ENCODE peak calls at places on chromosomes 7 and 10, in ten cellular contexts. I is left ventricle myocardium inferior; Q is psoas muscle; Y is effector memory CD4-positive, alpha-beta T cell; S is right atrium auricular region; B is stomach; J is thyroid gland; C is caudate nucleus; D is tibial nerve; U is AG04450. Z is an unnamed sample.

GRCh38 chr10:104842704-104843103 is 201.6 kb downstream of the SORCS3 start:
- DNase-seq in Q (no peak), I (no peak), J (no peak), D (no peak), B (no peak), Y (no peak), U (no peak), S (no peak), C (no peak), Z (no peak)

GRCh38 chr7:116953372-116953726 is at the start of gene ST7:
- DNase-seq in B (peak; percentile 63), J (peak; percentile 59), D (no peak), I (peak; percentile 51), Q (peak; percentile 86), Y (peak; percentile 44), U (no peak), S (peak; percentile 67), C (peak; percentile 24), Z (peak; percentile 63)

GRCh38 chr10:132375795-132376297 is 21.2 kb upstream of the PWWP2B start:
- DNase-seq in Q (no peak), I (no peak), S (no peak), U (no peak), Y (no peak), B (no peak), J (no peak), D (no peak), C (no peak), Z (no peak)

GRCh38 chr7:81333536-81333935 is 414.7 kb upstream of the SEMA3C start:
- DNase-seq in I (no peak), S (no peak), U (no peak), D (no peak), B (no peak), J (no peak), Y (no peak), C (no peak), Q (no peak), Z (no peak)

GRCh38 chr10:84256510-84257342 is 11.9 kb downstream of the RGR start:
- DNase-seq in B (peak; percentile 47), Q (peak; percentile 76), I (peak; percentile 58), C (peak; percentile 17), Y (no peak), J (peak; percentile 52), U (no peak), D (peak; percentile 30), S (peak; percentile 68), Z (peak; percentile 59)

GRCh38 chr7:37352974-37353948 is 95.4 kb downstream of the ELMO1 start:
- DNase-seq in U (no peak), S (no peak), D (no peak), B (no peak), C (no peak), J (no peak), Q (peak; percentile 52), Y (peak; percentile 74), I (no peak), Z (no peak)

GRCh38 chr10:98790817-98791216 is 344.1 kb upstream of the HPS1 start:
- DNase-seq in Y (no peak), S (no peak), Q (no peak), I (no peak), B (no peak), U (no peak), C (no peak), D (no peak), J (no peak), Z (no peak)

GRCh38 chr10:2978111-2978510 is 89.2 kb upstream of the PFKP start:
- DNase-seq in Y (no peak), B (no peak), Q (no peak), U (no peak), J (no peak), S (no peak), I (no peak), D (no peak), C (no peak), Z (no peak)

GRCh38 chr7:123961731-123962130 is 36.7 kb downstream of the SPAM1 start:
- DNase-seq in I (no peak), Y (no peak), B (no peak), D (no peak), J (no peak), S (no peak), U (no peak), Q (no peak), C (peak; percentile 2), Z (no peak)

DNA sequence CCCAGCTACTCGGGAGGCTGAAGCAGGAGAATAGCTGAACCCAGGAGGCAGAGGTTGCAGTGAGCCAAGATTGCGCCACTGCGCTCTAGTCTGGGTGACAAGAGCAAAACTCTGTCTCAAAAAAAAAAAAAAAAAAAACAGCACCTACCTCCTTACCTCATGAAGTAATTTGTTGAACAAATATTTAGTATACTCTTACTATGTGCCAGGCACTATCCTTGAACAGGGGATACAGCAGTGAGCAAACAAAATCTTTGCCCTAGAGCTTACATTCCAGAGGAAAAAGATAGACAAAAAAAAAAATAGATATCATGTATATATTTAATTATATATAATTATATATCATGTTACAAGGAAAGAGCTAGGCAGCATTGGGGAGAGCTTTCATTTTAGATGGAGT is 36.4 kb upstream of the HERPUD2 start:
- DNase-seq in Q (no peak), U (no peak), I (no peak), B (no peak), C (no peak), D (no peak), S (no peak), Y (no peak), J (no peak), Z (no peak)
- H3K27ac ChIP-seq in Q (no peak overlapping the region), U (no peak overlapping the region), I (no peak overlapping the region), B (no peak overlapping the region), C (no peak overlapping the region), D (no peak overlapping the region), S (no peak overlapping the region), Y (no peak overlapping the region), J (no peak overlapping the region), Z (peak overlapping the region; percentile 56)

DNA sequence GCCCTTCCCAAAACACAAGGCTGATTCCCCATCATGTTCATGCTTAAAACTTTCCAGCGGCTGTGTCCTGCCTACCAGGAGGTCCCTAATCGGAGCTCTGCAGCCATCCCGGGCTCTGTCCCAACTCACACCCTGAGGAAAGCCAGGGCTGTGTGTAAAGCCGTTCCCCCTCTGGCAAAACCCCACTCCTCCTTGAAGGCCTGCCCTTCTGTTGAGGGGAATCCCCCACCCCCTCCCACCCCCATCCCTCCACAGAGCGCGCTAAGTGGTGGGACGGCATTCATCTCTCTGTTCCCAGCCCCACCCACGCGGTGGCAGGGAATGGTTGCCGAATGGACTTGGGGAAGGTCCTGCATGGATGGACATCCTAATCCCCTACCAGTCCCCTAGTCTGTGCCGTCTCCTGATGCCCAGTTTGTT is 667 bp upstream of the TMEM120A start:
- DNase-seq in Q (no peak), I (no peak), J (no peak), C (no peak), B (no peak), S (no peak), Y (no peak), D (no peak), U (no peak), Z (no peak)
- H3K27ac ChIP-seq in Q (peak overlapping the region; percentile 85), I (peak overlapping the region; percentile 99), J (peak overlapping the region; percentile 90), C (peak overlapping the region; percentile 71), B (peak overlapping the region; percentile 98), S (peak overlapping the region; percentile 91), Y (no peak overlapping the region), D (peak overlapping the region; percentile 99), U (no peak overlapping the region), Z (peak overlapping the region; percentile 84)

GRCh38 chr7:102976493-102976892 is 63.7 kb downstream of the LRRC17 start:
- DNase-seq in U (no peak), D (no peak), C (no peak), S (no peak), Y (no peak), B (no peak), Q (no peak), I (no peak), J (no peak), Z (no peak)
- H3K27ac ChIP-seq in U (no peak overlapping the region), D (no peak overlapping the region), C (no peak overlapping the region), S (no peak overlapping the region), Y (no peak overlapping the region), B (no peak overlapping the region), Q (no peak overlapping the region), I (no peak overlapping the region), J (no peak overlapping the region), Z (no peak overlapping the region)

GRCh38 chr10:90530526-90530925 is 327.3 kb downstream of the HTR7 start:
- DNase-seq in J (no peak), D (no peak), I (no peak), C (no peak), Y (no peak), B (no peak), S (no peak), Q (no peak), U (no peak), Z (no peak)
- H3K27ac ChIP-seq in J (no peak overlapping the region), D (no peak overlapping the region), I (no peak overlapping the region), C (no peak overlapping the region), Y (no peak overlapping the region), B (no peak overlapping the region), S (no peak overlapping the region), Q (no peak overlapping the region), U (no peak overlapping the region), Z (no peak overlapping the region)

GRCh38 chr10:8044331-8044907 is 10.1 kb upstream of the GATA3 start:
- DNase-seq in U (no peak), Y (no peak), I (no peak), B (no peak), D (no peak), J (no peak), Q (no peak), S (no peak), C (no peak), Z (no peak)

GRCh38 chr10:8041284-8042031 is 13.0 kb upstream of the GATA3 start:
- DNase-seq in S (no peak), Q (no peak), B (no peak), C (no peak), D (no peak), J (no peak), I (no peak), Y (no peak), U (no peak), Z (no peak)

GRCh38 chr10:8043569-8044306 is 10.8 kb upstream of the GATA3 start:
- DNase-seq in D (no peak), I (no peak), U (no peak), C (no peak), Q (no peak), B (no peak), Y (peak; percentile 46), S (no peak), J (no peak), Z (no peak)

GRCh38 chr10:8042032-8042863 is 12.2 kb upstream of the GATA3 start:
- DNase-seq in C (no peak), S (no peak), Y (no peak), J (no peak), D (no peak), U (no peak), Q (no peak), B (no peak), I (no peak), Z (no peak)

DNA sequence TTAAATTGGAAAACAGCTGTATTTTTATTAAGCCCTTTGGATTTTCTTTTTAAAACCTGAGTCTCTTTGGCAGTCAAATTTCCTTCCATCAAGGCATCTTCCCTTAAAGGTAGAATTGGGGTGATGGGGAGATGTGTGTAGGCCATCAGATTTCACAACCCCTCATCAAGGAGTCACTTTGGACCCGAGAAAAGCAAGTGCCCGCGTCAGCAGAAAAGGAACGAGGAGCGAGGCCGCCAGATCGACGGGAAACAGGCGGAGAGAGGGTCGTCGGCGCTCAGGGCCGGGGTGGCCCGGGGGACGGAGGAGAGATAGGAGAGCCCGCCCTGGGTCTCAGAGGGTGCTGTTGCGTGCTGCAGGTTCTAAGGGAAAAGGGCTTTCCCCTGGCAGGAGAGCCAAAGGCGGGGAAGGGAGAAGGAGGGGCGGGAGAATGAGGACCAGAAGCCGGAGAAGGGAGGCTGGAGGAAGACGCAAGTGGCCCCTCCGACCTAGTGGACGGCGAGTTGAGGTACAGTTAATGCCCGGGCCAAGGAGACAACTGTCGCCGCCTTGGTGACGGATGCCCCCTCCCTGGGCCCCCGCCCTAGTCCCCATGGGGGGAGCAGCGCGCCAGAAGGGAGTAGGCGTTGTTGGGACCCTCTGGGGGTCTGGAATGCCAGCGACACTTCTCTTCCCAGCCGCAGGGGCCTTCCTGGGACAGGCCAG is 11.5 kb upstream of the GATA3 start:
- DNase-seq in U (no peak), D (no peak), S (no peak), C (no peak), Q (no peak), B (no peak), J (no peak), I (no peak), Y (no peak), Z (no peak)
- H3K27ac ChIP-seq in U (no peak overlapping the region), D (no peak overlapping the region), S (no peak overlapping the region), C (no peak overlapping the region), Q (no peak overlapping the region), B (no peak overlapping the region), J (no peak overlapping the region), I (no peak overlapping the region), Y (no peak overlapping the region), Z (no peak overlapping the region)

Z was measured in substantia nigra.